ENCODE peak calls at places on chromosomes 2 and 18, in six cellular contexts. L is astrocyte; B is stimulated activated CD4-positive, alpha-beta T cell treated with anti-CD3 and anti-CD28 coated beads, Interleukin-15, amount 100 ng/mL, for 24 hours; C is GM10248; W is GM23248; F is dorsolateral prefrontal cortex. I is an unnamed sample.

GRCh38 chr2:102278720-102279390 is 32.5 kb upstream of the IL1RL1 start:
- DNase-seq in L (peak), B (no peak), C (no peak), W (peak), F (no peak), I (no peak)

GRCh38 chr2:234970467-234970866 is 18.6 kb downstream of the SH3BP4 start:
- DNase-seq in L (peak), B (no peak), C (no peak), W (peak), F (no peak), I (peak)

GRCh38 chr2:124339709-124340108 is 314.6 kb downstream of the CNTNAP5 start:
- DNase-seq in L (no peak), B (no peak), C (no peak), W (no peak), F (no peak), I (no peak)

GRCh38 chr2:231930601-231931281 is 4.5 kb upstream of the NPPC start:
- DNase-seq in L (no peak), B (no peak), C (no peak), W (no peak), F (no peak), I (no peak)

GRCh38 chr18:79681484-79682387 is 2.1 kb downstream of the CTDP1 start:
- DNase-seq in L (no peak), B (peak), C (no peak), W (peak), F (no peak), I (no peak)

GRCh38 chr2:177106212-177106611 is 106.4 kb upstream of the HNRNPA3 start:
- DNase-seq in L (no peak), B (no peak), C (no peak), W (no peak), F (no peak), I (no peak)

GRCh38 chr2:128276878-128277675 is 41.6 kb downstream of the HS6ST1 start:
- DNase-seq in L (peak), B (no peak), C (no peak), W (no peak), F (no peak), I (no peak)

GRCh38 chr2:49973917-49974368 is 819.6 kb upstream of the FSHR start:
- DNase-seq in L (peak), B (peak), C (peak), W (peak), F (peak), I (peak)

GRCh38 chr2:20188851-20189250 is 36.1 kb downstream of the SDC1 start:
- DNase-seq in L (no peak), B (no peak), C (no peak), W (no peak), F (no peak), I (no peak)

GRCh38 chr2:168727904-168728470 is 74.5 kb upstream of the NOSTRIN start:
- DNase-seq in L (peak), B (no peak), C (no peak), W (peak), F (no peak), I (no peak)

I was measured in iris pigment epithelial cell.